ENCODE peak calls at places on chromosomes 3 and 15, in six cellular contexts. I is NCI-H1048, Y is activated T-cell treated with anti-CD3 and anti-CD28 coated beads for 1 hour, K is HFF-Myc, X is T follicular helper cell, S is NCI-H1092. L is an unnamed sample.

GRCh38 chr3:71578045-71578730 is 5.3 kb downstream of the FOXP1 start:
- DNase-seq in I (no peak), Y (no peak), K (no peak), X (no peak), S (no peak), L (no peak)

GRCh38 chr15:75836953-75837321 is 6.3 kb upstream of the UBE2Q2 start:
- DNase-seq in I (no peak), Y (no peak), K (peak), X (no peak), S (no peak), L (no peak)

GRCh38 chr3:15420871-15421270 is 6.5 kb downstream of the METTL6 start:
- DNase-seq in I (no peak), Y (no peak), K (no peak), X (no peak), S (no peak), L (no peak)

GRCh38 chr3:2156244-2156847 is 57.7 kb downstream of the CNTN4 start:
- DNase-seq in I (no peak), Y (no peak), K (no peak), X (no peak), S (no peak), L (no peak)

GRCh38 chr15:62849316-62850129 is 193.0 kb upstream of the TPM1 start:
- DNase-seq in I (no peak), Y (no peak), K (no peak), X (no peak), S (no peak), L (no peak)

GRCh38 chr15:62417444-62417843 is 252.4 kb upstream of the C2CD4B start:
- DNase-seq in I (no peak), Y (no peak), K (no peak), X (no peak), S (no peak), L (no peak)

GRCh38 chr3:72426618-72427397 is 421.4 kb downstream of the SHQ1 start:
- DNase-seq in I (no peak), Y (no peak), K (no peak), X (no peak), S (no peak), L (no peak)

GRCh38 chr3:47513125-47513929 is at the start of gene ELP6:
- DNase-seq in I (peak), Y (peak), K (peak), X (peak), S (peak), L (peak)

GRCh38 chr3:35639251-35640185 is at the start of gene ARPP21:
- DNase-seq in I (no peak), Y (no peak), K (no peak), X (no peak), S (no peak), L (no peak)

GRCh38 chr3:127389415-127389814 is 101.6 kb upstream of the PRR20G start:
- DNase-seq in I (no peak), Y (no peak), K (no peak), X (no peak), S (no peak), L (no peak)

GRCh38 chr3:59818033-59818936 is 768.5 kb upstream of the CFAP20DC start:
- DNase-seq in I (no peak), Y (no peak), K (peak), X (no peak), S (no peak), L (no peak)

GRCh38 chr15:72706266-72706665 is 20.3 kb downstream of the BBS4 start:
- DNase-seq in I (no peak), Y (no peak), K (peak), X (no peak), S (no peak), L (no peak)